ENCODE peak calls at places on chromosomes 4 and X, in seven cellular contexts. P is brain microvascular endothelial cell; R is CD4-positive, alpha-beta T cell; N is right cardiac atrium; M is PC-3; C is GM12878; U is adrenal gland. F is an unnamed sample.

GRCh38 chr4:84499065-84499982 is at the start of gene NKX6-1:
- DNase-seq in U (peak; percentile 62), P (peak; percentile 86), C (no peak), R (no peak), M (peak; percentile 91), N (peak; percentile 75), F (no peak)

GRCh38 chr4:133130171-133130570 is 18.9 kb upstream of the PCDH10 start:
- DNase-seq in R (no peak), M (no peak), P (peak; percentile 71), C (no peak), U (no peak), N (no peak), F (no peak)

GRCh38 chrX:82218361-82218760 is 1016.5 kb downstream of the SH3BGRL start:
- DNase-seq in U (no peak), C (peak; percentile 1), R (no peak), M (peak; percentile 55), P (no peak), N (no peak), F (no peak)

GRCh38 chrX:13164611-13165010 is 120.2 kb upstream of the FAM9C start:
- DNase-seq in M (no peak), P (no peak), R (no peak), U (no peak), C (no peak), N (no peak), F (no peak)

GRCh38 chr4:127601029-127601428 is 31.7 kb upstream of the INTU start:
- DNase-seq in R (no peak), P (no peak), N (no peak), U (no peak), M (peak; percentile 34), C (no peak), F (no peak)

GRCh38 chr4:36316544-36317082 is 35.2 kb downstream of the DTHD1 start:
- DNase-seq in R (no peak), P (no peak), M (peak; percentile 26), N (no peak), C (no peak), U (no peak), F (no peak)

GRCh38 chrX:120452131-120452530 is 17.0 kb downstream of the LAMP2 start:
- DNase-seq in M (peak; percentile 36), C (no peak), R (no peak), U (no peak), P (peak; percentile 33), N (no peak), F (no peak)

GRCh38 chr4:6308890-6309643 is 39.4 kb downstream of the WFS1 start:
- DNase-seq in R (no peak), M (no peak), N (no peak), P (no peak), C (no peak), U (no peak), F (no peak)

GRCh38 chrX:24145340-24146186 is 4.0 kb upstream of the ZFX start:
- DNase-seq in N (no peak), M (peak; percentile 84), P (peak; percentile 9), C (no peak), R (no peak), U (no peak), F (no peak)

GRCh38 chr4:140014284-140014683 is 139.7 kb downstream of the MAML3 start:
- DNase-seq in C (no peak), N (no peak), M (peak; percentile 66), U (no peak), P (no peak), R (no peak), F (no peak)

GRCh38 chrX:39260965-39261364 is 459.7 kb downstream of the MID1IP1 start:
- DNase-seq in U (no peak), M (peak; percentile 39), C (no peak), R (no peak), P (peak; percentile 13), N (no peak), F (peak; percentile 12)

GRCh38 chrX:113790987-113791386 is 792.9 kb upstream of the HTR2C start:
- DNase-seq in M (no peak), N (no peak), P (no peak), U (no peak), C (no peak), R (no peak), F (no peak)

GRCh38 chr4:107988763-107989035 is 990 bp upstream of the HADH start:
- DNase-seq in M (no peak), U (no peak), N (no peak), R (no peak), P (no peak), C (no peak), F (no peak)

GRCh38 chr4:184415071-184415470 is 59.3 kb downstream of the IRF2 start:
- DNase-seq in M (peak; percentile 32), C (no peak), P (no peak), U (no peak), N (no peak), R (no peak), F (peak; percentile 44)

GRCh38 chr4:184409911-184410692 is 64.2 kb downstream of the IRF2 start:
- DNase-seq in P (no peak), N (no peak), M (no peak), R (no peak), U (no peak), C (no peak), F (no peak)

GRCh38 chr4:184410748-184411147 is 63.6 kb downstream of the IRF2 start:
- DNase-seq in U (no peak), P (no peak), M (no peak), C (no peak), N (no peak), R (no peak), F (no peak)

GRCh38 chr4:184416913-184417734 is 57.2 kb downstream of the IRF2 start:
- DNase-seq in P (no peak), N (no peak), U (no peak), R (peak; percentile 47), C (peak; percentile 48), M (no peak), F (no peak)

DNA sequence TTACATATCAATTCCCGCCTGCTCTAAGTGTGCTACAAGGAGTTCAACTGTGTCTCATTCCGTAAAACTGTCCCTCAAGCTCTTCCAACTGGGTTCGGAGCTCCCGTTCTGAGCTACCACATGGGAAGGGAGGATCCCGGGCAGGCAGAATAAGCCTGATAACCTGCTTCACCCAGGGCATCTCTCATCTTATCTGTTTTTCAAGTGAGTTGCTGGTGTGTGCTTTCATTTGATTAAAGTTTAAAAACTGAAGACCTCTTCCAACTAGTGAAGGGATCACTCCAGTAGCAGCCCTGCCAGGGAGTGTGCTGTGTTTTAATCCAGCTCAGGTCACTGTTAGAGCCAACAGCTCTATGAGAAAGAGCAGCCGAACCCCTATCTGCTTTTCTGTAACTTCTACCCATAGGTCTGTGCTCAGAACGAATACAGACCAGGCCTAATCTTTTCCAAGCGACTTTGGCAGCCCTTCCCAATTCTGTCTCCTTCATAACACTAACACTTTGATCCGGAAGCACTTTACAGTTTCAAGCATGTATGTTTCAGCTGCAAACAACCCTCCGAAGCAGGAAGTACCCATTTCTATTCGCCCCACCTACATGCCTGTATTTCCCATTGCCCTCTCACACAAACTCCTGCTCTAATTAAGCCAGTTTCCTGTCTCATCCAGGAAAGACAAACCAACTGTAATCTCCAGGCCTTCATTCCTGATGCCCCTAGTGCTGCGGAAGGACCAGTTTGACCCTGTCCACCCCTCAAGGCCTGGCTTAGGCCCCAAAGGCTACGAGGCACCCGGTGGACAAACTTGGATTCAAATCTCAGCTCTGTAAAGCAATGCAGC is 60.9 kb downstream of the IRF2 start:
- DNase-seq in N (no peak), U (no peak), P (no peak), C (no peak), R (no peak), M (no peak), F (no peak)
- H3K27ac ChIP-seq in N (peak overlapping the region; percentile 87), U (peak overlapping the region; percentile 41), P (no peak overlapping the region), C (no peak overlapping the region), R (peak overlapping the region; percentile 9), M (no peak overlapping the region), F (no peak overlapping the region)

GRCh38 chr4:109916003-109916399 is 3.3 kb downstream of the EGF start:
- DNase-seq in R (no peak), P (no peak), U (no peak), M (no peak), N (no peak), C (no peak), F (no peak)
- H3K27ac ChIP-seq in R (no peak overlapping the region), P (no peak overlapping the region), U (no peak overlapping the region), M (no peak overlapping the region), N (no peak overlapping the region), C (no peak overlapping the region), F (no peak overlapping the region)

DNA sequence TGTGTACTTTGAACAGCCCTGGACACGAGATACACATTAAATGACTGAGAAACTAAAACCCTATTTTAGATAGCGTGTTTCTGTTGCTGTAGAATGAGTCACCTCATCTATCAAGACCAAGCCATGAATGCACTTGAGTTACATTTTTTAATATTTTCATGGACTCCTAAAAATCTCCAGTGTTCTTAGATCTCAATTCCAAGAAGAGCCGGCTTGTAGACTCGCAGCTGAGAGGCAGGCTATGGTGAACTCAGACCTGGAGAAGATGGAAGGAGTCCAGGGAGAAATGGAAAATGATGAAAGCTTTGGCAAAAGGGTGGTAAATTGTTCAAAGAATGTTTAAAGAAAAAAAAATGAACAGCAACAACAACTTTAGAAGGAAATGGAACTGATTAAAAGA is 129.9 kb downstream of the MXRA5 start:
- DNase-seq in N (no peak), C (no peak), U (no peak), M (no peak), P (no peak), R (no peak), F (no peak)
- H3K27ac ChIP-seq in N (no peak overlapping the region), C (no peak overlapping the region), U (no peak overlapping the region), M (no peak overlapping the region), P (no peak overlapping the region), R (no peak overlapping the region), F (no peak overlapping the region)

GRCh38 chrX:139196890-139197289 is 333.6 kb upstream of the F9 start:
- DNase-seq in M (peak; percentile 4), R (no peak), C (no peak), U (no peak), P (no peak), N (no peak), F (no peak)
- H3K27ac ChIP-seq in M (no peak overlapping the region), R (no peak overlapping the region), C (no peak overlapping the region), U (no peak overlapping the region), P (no peak overlapping the region), N (no peak overlapping the region), F (no peak overlapping the region)

GRCh38 chr4:121846662-121847061 is 23.0 kb upstream of the CCNA2 start:
- DNase-seq in P (no peak), U (no peak), M (no peak), R (no peak), N (no peak), C (no peak), F (no peak)

DNA sequence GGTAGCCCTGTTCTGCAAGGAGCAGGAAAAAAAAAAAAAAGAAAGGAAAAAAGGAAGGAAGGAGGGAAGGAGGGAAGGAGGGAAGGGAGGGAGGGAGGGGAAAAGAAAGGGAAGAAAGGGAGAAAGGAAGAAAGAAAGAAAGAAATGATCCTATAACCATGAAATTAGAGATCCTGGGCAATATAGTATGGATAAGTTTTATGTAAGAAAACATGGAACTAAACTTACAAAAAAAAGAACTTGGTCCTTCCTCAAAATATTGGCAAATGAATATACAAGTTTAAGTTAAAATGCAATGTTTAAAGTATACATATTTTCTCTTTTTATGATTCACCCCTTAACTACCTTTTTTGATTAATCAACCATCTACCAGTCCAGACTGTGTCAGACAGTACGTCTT is 18.9 kb downstream of the BBS7 start:
- DNase-seq in N (no peak), C (no peak), R (no peak), M (no peak), U (no peak), P (no peak), F (no peak)
- H3K27ac ChIP-seq in N (no peak overlapping the region), C (no peak overlapping the region), R (no peak overlapping the region), M (no peak overlapping the region), U (no peak overlapping the region), P (no peak overlapping the region), F (no peak overlapping the region)

GRCh38 chrX:44253573-44253942 is 89.9 kb downstream of the EFHC2 start:
- DNase-seq in N (no peak), R (no peak), P (no peak), U (no peak), C (no peak), M (no peak), F (no peak)
- H3K27ac ChIP-seq in N (no peak overlapping the region), R (peak overlapping the region; percentile 62), P (no peak overlapping the region), U (no peak overlapping the region), C (no peak overlapping the region), M (no peak overlapping the region), F (no peak overlapping the region)